ENCODE peak calls at places on chromosomes 6 and 20, in seven cellular contexts. T, C, F, Z, J, S and A are unnamed samples.

GRCh38 chr20:8183526-8183925 is 51.5 kb downstream of the PLCB1 start:
- DNase-seq in T (no peak), C (no peak), F (peak), Z (no peak), J (no peak), S (peak), A (no peak)

GRCh38 chr6:144756469-144756868 is 471.3 kb downstream of the UTRN start:
- DNase-seq in T (no peak), C (no peak), F (no peak), Z (no peak), J (no peak), S (no peak), A (no peak)

GRCh38 chr20:37042986-37043972 is 52.5 kb downstream of the RBL1 start:
- DNase-seq in T (peak), C (no peak), F (no peak), Z (no peak), J (no peak), S (no peak), A (no peak)

GRCh38 chr6:136069119-136069518 is 181.0 kb downstream of the MTFR2 start:
- DNase-seq in T (no peak), C (no peak), F (peak), Z (peak), J (no peak), S (peak), A (no peak)

GRCh38 chr6:144334150-144334708 is 49.1 kb downstream of the UTRN start:
- DNase-seq in T (peak), C (no peak), F (no peak), Z (no peak), J (no peak), S (no peak), A (no peak)

GRCh38 chr6:48141975-48142374 is 31.0 kb upstream of the PTCHD4 start:
- DNase-seq in T (no peak), C (no peak), F (no peak), Z (no peak), J (no peak), S (peak), A (no peak)

GRCh38 chr6:72616406-72617015 is 5.4 kb upstream of the KCNQ5 start:
- DNase-seq in T (no peak), C (no peak), F (peak), Z (peak), J (no peak), S (peak), A (no peak)

GRCh38 chr6:100078509-100078908 is 84.5 kb upstream of the MCHR2 start:
- DNase-seq in T (no peak), C (no peak), F (peak), Z (no peak), J (no peak), S (peak), A (no peak)

GRCh38 chr6:2476376-2476775 is 231.0 kb upstream of the GMDS start:
- DNase-seq in T (no peak), C (no peak), F (peak), Z (no peak), J (no peak), S (peak), A (no peak)

GRCh38 chr6:20816126-20816525 is 281.9 kb downstream of the CDKAL1 start:
- DNase-seq in T (no peak), C (no peak), F (no peak), Z (no peak), J (no peak), S (no peak), A (no peak)

GRCh38 chr6:164085552-164086325 is 671.2 kb downstream of the QKI start:
- DNase-seq in T (no peak), C (peak), F (peak), Z (peak), J (peak), S (no peak), A (no peak)

GRCh38 chr6:52411911-52412310 is 8.2 kb upstream of the EFHC1 start:
- DNase-seq in T (no peak), C (no peak), F (no peak), Z (no peak), J (no peak), S (no peak), A (no peak)

GRCh38 chr6:160253242-160253641 is 5.4 kb downstream of the SLC22A2 start:
- DNase-seq in T (no peak), C (no peak), F (no peak), Z (no peak), J (no peak), S (no peak), A (no peak)

GRCh38 chr6:89433637-89434499 is 916 bp downstream of the ANKRD6 start:
- DNase-seq in T (peak), C (peak), F (no peak), Z (no peak), J (peak), S (peak), A (peak)

GRCh38 chr20:25296094-25297093 is 48.5 kb downstream of the PYGB start:
- DNase-seq in T (no peak), C (no peak), F (no peak), Z (no peak), J (no peak), S (peak), A (no peak)

GRCh38 chr20:44247131-44247571 is at the start of gene GDAP1L1:
- DNase-seq in T (no peak), C (peak), F (no peak), Z (no peak), J (no peak), S (no peak), A (peak)

GRCh38 chr6:90490030-90490429 is 96.8 kb downstream of the MAP3K7 start:
- DNase-seq in T (no peak), C (no peak), F (peak), Z (no peak), J (no peak), S (no peak), A (no peak)

GRCh38 chr20:49831022-49831769 is 18.6 kb downstream of the SLC9A8 start:
- DNase-seq in T (no peak), C (no peak), F (peak), Z (no peak), J (no peak), S (no peak), A (no peak)

DNA sequence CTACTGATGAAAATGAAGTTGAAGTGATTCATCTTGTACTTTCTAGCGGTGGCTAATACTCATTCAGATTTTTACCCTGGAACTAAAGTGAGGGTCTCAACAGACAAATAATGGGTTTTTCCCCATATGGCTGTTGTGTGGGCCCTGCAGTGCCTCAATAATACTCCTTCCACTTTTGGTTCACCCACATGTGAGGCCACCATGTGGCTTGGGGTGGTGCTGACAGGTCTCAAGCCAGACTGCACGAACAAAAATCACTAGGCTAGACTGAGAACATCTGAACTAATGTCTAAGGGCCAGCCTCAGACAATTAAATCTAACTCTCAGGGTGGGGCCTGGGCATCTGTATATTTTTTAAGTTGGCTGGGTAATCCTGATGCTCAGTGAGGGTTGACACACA is 7.9 kb upstream of the COL12A1 start:
- DNase-seq in T (no peak), C (no peak), F (no peak), Z (no peak), J (no peak), S (no peak), A (no peak)
- TF ChIP-seq CTCF in T (no peak), C (no peak), F (no peak), Z (no peak), J (no peak), S (no peak), A (no peak)

GRCh38 chr6:155150967-155151671 is 112.7 kb upstream of the CLDN20 start:
- DNase-seq in T (no peak), C (no peak), F (no peak), Z (no peak), J (no peak), S (no peak), A (no peak)
- TF ChIP-seq CTCF in T (no peak), C (no peak), F (no peak), Z (no peak), J (no peak), S (no peak), A (no peak)

GRCh38 chr6:113190170-113190569 is 667.0 kb upstream of the MARCKS start:
- DNase-seq in T (no peak), C (no peak), F (peak), Z (no peak), J (no peak), S (peak), A (no peak)
- TF ChIP-seq CTCF in T (no peak), C (peak), F (peak), Z (no peak), J (peak), S (peak), A (no peak)

DNA sequence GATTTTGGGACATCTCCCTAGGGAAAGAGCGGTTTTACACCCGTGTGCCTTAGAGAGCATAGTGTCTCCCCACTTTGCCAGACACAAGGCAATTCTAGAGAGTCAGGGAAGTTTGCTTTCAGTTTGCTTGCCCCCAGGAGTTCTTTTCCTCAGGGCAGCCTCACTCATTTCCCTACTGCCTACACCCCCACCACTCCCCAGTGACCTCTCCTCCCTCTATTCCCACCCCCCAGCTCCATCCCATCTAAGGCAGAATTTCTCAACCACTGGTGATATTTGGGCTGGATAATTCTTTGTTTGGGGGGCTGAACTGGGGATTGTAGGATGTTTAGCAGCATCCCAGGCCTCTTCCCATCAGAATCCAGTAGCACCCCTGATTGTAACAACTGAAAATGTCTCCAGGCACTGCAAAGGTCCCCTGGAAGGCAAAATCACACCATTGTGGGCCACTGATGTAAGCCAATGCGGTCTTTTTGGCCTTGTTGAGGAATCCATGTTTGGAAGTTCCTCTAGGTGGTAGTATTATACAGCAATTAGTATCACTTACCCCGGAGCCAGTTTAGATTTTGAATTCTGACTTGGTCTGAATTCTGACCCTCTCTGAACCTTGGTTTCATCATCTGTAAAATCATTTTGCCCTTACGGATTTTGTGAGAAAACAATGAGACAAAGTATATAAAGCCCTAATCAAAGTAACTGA is 1.3 kb downstream of the EPPIN start:
- DNase-seq in T (no peak), C (no peak), F (peak), Z (no peak), J (no peak), S (peak), A (no peak)
- TF ChIP-seq CTCF in T (no peak), C (peak), F (peak), Z (peak), J (peak), S (peak), A (no peak)